ENCODE peak calls at places on chromosomes 16 and 17, in seven cellular contexts. T is stimulated activated CD4-positive, alpha-beta T cell treated with anti-CD3 and anti-CD28 coated beads, TNF-alpha, amount 100 ng/mL, for 4 hours; Q is CD14-positive monocyte; X is GM19239; I is activated gamma-delta T cell treated with anti-CD3 and anti-CD28 coated beads, Interleukin-2, amount 50 U/mL, for 16 hours; F is endothelial cell of umbilical vein; J is lower lobe of right lung. O is an unnamed sample.

GRCh38 chr17:11996722-11997146 is 541 bp downstream of the ZNF18 start:
- DNase-seq in T (no peak), Q (peak; percentile 58), X (peak; percentile 26), I (peak; percentile 34), F (peak; percentile 61), J (no peak), O (no peak)

GRCh38 chr17:78997231-78997741 is 12.3 kb downstream of the CANT1 start:
- DNase-seq in T (no peak), Q (no peak), X (no peak), I (no peak), F (no peak), J (no peak), O (no peak)

GRCh38 chr16:11806721-11807120 is 9.7 kb upstream of the ZC3H7A start:
- DNase-seq in T (no peak), Q (no peak), X (no peak), I (no peak), F (no peak), J (no peak), O (peak; percentile 62)

GRCh38 chr16:88809676-88810165 is 2.0 kb downstream of the APRT start:
- DNase-seq in T (no peak), Q (no peak), X (no peak), I (no peak), F (no peak), J (no peak), O (no peak)

GRCh38 chr17:181213-182163 is at the start of gene DOC2B:
- DNase-seq in T (no peak), Q (no peak), X (no peak), I (no peak), F (peak; percentile 42), J (peak; percentile 68), O (peak; percentile 84)

GRCh38 chr17:39564201-39564828 is 43.4 kb downstream of the NEUROD2 start:
- DNase-seq in T (no peak), Q (no peak), X (no peak), I (no peak), F (no peak), J (no peak), O (no peak)

GRCh38 chr16:3948378-3948995 is 68.0 kb upstream of the CREBBP start:
- DNase-seq in T (no peak), Q (no peak), X (no peak), I (no peak), F (no peak), J (no peak), O (no peak)

GRCh38 chr16:78461087-78461486 is 361.6 kb downstream of the WWOX start:
- DNase-seq in T (no peak), Q (no peak), X (no peak), I (no peak), F (no peak), J (no peak), O (no peak)

GRCh38 chr16:351804-352520 is 561 bp downstream of the AXIN1 start:
- DNase-seq in T (no peak), Q (peak; percentile 47), X (no peak), I (no peak), F (no peak), J (peak; percentile 65), O (peak; percentile 67)